ENCODE peak calls at places on chromosome 19, in four cellular contexts. Q, A, Z and P are unnamed samples.

GRCh38 chr19:11268783-11269267 is 6.5 kb upstream of the DOCK6 start:
- DNase-seq in Q (peak; percentile 92), A (peak; percentile 61), Z (peak; percentile 76), P (peak; percentile 43)

GRCh38 chr19:43664008-43664407 is 6.0 kb downstream of the PLAUR start:
- DNase-seq in Q (no peak), A (no peak), Z (no peak), P (no peak)

GRCh38 chr19:7236153-7236552 is 58.1 kb downstream of the INSR start:
- DNase-seq in Q (no peak), A (no peak), Z (no peak), P (no peak)

GRCh38 chr19:8250596-8250995 is 41.4 kb downstream of the CERS4 start:
- DNase-seq in Q (no peak), A (no peak), Z (no peak), P (no peak)

GRCh38 chr19:30070970-30071632 is 129.1 kb downstream of the URI1 start:
- DNase-seq in Q (no peak), A (no peak), Z (peak; percentile 62), P (no peak)

GRCh38 chr19:34145741-34146202 is 26.5 kb upstream of the LSM14A start:
- DNase-seq in Q (peak; percentile 67), A (no peak), Z (no peak), P (peak; percentile 36)

GRCh38 chr19:19305696-19306095 is 14.6 kb downstream of the SUGP1 start:
- DNase-seq in Q (no peak), A (no peak), Z (no peak), P (no peak)

GRCh38 chr19:23420824-23421223 is 25.6 kb upstream of the ZNF91 start:
- DNase-seq in Q (no peak), A (no peak), Z (no peak), P (no peak)

GRCh38 chr19:35773020-35773809 is 2.1 kb upstream of the ARHGAP33 start:
- DNase-seq in Q (peak; percentile 14), A (no peak), Z (no peak), P (peak; percentile 19)

GRCh38 chr19:33507021-33507956 is 14.3 kb downstream of the PEPD start:
- DNase-seq in Q (no peak), A (no peak), Z (no peak), P (no peak)

GRCh38 chr19:5617080-5617479 is 5.5 kb downstream of the SAFB2 start:
- DNase-seq in Q (no peak), A (no peak), Z (no peak), P (no peak)

GRCh38 chr19:5613466-5613865 is 9.1 kb downstream of the SAFB2 start:
- DNase-seq in Q (no peak), A (no peak), Z (no peak), P (no peak)

GRCh38 chr19:5618591-5618990 is 4.0 kb downstream of the SAFB2 start:
- DNase-seq in Q (no peak), A (no peak), Z (no peak), P (no peak)

GRCh38 chr19:5612891-5613290 is 9.7 kb downstream of the SAFB2 start:
- DNase-seq in Q (no peak), A (no peak), Z (no peak), P (no peak)

GRCh38 chr19:5615756-5616327 is 6.7 kb downstream of the SAFB2 start:
- DNase-seq in Q (no peak), A (no peak), Z (no peak), P (no peak)
- TF ChIP-seq CTCF in Q (no peak), A (no peak), Z (no peak), P (no peak)

DNA sequence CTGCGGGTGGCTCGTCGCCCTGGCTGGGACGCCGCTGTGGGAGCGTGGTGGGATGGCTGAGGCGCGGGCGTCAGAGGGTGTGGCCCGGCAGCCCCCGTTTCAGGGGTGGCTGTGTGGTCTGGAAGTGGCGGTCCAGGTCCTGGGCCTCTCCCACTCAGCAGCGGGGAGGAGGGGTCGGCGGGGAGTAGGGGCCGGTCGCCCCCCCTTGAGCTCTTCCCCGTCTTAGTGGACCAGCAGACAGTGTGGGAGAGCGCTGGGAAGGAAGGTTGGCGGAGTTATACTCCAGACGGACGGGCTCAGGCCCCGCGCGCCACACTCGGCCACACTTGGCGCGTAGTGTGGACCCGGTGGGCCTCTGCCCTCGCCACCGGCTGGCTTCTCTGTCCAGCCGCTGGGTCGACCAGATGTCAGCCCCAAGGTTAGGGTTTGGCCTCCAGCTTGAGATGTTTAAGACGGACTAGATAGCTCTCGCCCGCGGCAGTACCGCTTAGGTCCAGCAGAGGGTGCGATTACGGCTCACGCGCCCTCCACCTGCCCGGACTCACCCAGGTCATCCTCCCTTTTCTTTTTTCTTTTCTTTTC is 21.7 kb upstream of the ZNF429 start:
- DNase-seq in Q (peak; percentile 52), A (no peak), Z (peak; percentile 76), P (peak; percentile 10)
- H3K4me3 ChIP-seq in Q (peak overlapping the region; percentile 58), A (no peak overlapping the region), Z (no peak overlapping the region), P (peak overlapping the region; percentile 42)

DNA sequence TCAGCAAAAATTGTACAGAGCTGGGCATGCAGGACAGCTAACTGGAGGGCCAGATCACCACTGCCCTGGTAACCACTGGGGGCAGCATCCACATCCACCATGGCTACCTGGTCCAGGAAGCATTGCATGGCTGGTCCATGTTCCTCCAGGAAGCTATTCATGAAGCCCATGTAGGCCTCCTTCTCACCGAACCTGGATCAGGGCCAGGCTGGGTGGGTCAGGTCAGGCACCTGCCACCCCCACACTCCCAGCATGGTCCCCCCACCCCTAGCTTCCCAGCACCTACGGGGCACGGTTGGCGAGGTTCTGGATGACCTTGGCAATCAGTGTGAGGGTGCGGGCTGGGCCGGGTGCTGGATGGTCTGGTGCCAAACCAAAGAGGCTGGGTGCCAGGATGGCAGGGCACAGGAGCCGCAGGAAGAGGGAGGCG is 4.6 kb upstream of the WIZ start:
- DNase-seq in Q (no peak), A (no peak), Z (no peak), P (no peak)
- TF ChIP-seq CTCF in Q (peak; percentile 13), A (peak; percentile 39), Z (no peak), P (peak; percentile 26)

GRCh38 chr19:55519461-55520311 is 17.2 kb downstream of the SBK2 start:
- DNase-seq in Q (peak; percentile 51), A (peak; percentile 71), Z (no peak), P (peak; percentile 72)

GRCh38 chr19:55520691-55521292 is 16.1 kb downstream of the SBK2 start:
- DNase-seq in Q (no peak), A (no peak), Z (no peak), P (no peak)

DNA sequence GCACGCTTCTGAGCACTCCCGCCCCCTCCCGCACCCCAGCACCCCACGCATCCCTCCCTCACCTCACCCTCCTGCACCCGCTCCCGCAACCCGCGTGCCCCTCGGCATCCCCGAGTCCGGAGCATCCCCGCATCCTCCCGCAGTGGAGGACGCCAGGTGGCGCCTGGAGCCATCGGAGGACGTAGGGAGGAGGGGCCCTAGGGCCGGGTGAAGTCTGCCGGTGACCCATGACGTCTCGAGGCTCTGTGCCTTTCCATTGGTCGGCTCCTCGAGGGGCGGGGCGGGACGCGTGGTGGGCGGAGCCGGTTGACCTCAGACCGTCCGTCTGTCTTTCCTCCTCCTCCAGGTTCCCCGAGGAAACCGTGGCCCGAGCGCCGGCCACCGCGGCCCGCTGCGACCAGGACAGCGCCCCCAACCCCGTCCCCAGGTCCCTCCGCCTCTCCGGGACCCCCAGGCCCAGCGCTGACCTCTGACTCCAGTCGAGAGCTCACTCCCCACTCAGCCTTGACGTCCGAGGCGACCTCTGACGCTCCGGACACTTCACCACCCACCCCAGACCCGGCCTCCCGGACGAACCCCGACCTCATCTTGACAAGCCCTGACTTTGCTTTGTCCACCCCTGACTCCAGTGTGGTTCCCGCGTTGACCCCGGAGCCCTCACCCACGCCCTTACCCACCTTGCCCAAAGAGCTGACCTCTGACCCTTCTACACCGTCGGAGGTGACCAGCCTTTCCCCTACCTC is 19.9 kb downstream of the SBK2 start:
- DNase-seq in Q (peak; percentile 93), A (peak; percentile 86), Z (peak; percentile 96), P (peak; percentile 90)
- H3K4me3 ChIP-seq in Q (peak overlapping the region; percentile 43), A (peak overlapping the region; percentile 44), Z (peak overlapping the region; percentile 56), P (peak overlapping the region; percentile 52)

DNA sequence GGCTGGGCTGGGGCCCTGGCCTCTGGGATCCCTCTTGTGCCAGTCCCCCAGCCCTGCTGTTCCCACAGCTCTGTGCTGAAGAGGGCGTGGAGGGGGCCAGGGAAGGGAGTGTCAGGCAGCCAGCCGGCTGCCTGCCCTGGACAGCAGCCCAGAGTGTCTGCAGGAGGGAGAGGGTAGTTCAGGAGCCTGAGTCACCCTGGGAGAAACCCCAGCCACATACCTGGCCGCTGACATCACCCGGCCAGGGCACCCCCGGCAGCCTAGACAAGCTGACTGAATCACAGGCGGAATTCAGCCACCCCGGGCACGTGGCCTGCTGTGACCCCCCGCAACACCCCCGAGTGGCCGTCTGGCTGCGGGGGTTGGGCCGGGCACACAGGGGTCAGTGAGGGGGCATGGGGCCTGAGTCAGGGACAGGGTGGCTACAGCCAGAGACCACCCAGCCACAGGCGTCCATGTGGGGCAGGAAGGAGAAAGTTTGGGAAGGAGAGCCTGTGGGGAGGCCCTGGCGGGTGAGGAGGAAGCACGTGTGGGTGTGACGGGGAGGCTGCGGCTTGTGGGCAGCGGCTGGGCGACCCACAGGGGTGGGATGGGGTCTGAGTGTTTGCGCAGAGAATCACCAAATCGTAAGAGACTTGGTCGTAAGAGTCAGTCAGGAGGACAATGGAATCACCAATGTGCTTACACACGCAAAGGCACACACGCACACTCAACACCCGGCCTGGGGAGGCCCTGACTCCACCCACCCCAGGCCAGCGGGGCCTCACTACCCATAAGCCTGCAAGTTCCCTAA is 11.9 kb upstream of the FOSB start:
- DNase-seq in Q (peak; percentile 99), A (peak; percentile 97), Z (peak; percentile 86), P (peak; percentile 99)
- TF ChIP-seq CTCF in Q (no peak), A (no peak), Z (no peak), P (no peak)

GRCh38 chr19:2542341-2543069 is 66.6 kb downstream of the GADD45B start:
- DNase-seq in Q (peak; percentile 85), A (no peak), Z (no peak), P (no peak)

GRCh38 chr19:2544576-2545415 is 68.9 kb downstream of the GADD45B start:
- DNase-seq in Q (no peak), A (no peak), Z (no peak), P (no peak)

GRCh38 chr19:2546128-2547032 is 70.5 kb downstream of the GADD45B start:
- DNase-seq in Q (peak; percentile 32), A (no peak), Z (peak; percentile 84), P (no peak)

GRCh38 chr19:2540646-2541454 is 64.9 kb downstream of the GADD45B start:
- DNase-seq in Q (peak; percentile 96), A (peak; percentile 95), Z (peak; percentile 87), P (peak; percentile 100)

GRCh38 chr19:2543463-2544442 is 67.8 kb downstream of the GADD45B start:
- DNase-seq in Q (peak; percentile 99), A (peak; percentile 93), Z (peak; percentile 92), P (peak; percentile 98)
- H3K4me3 ChIP-seq in Q (peak overlapping the region; percentile 25), A (peak overlapping the region; percentile 39), Z (peak overlapping the region; percentile 8), P (peak overlapping the region; percentile 41)